ENCODE peak calls at places on chromosomes 3 and 15, in four cellular contexts. L is activated T-helper 9 cell treated with anti-CD3 and anti-CD28 coated beads, Interleukin-2, amount 50 U/mL, for 16 hours; Z is tibial artery; X is NCI-H1417. C is an unnamed sample.
A peak's percentile ranks its signal among the peaks of the same experiment; 100 is the strongest.

GRCh38 chr3:70716832-70717231 is 404.4 kb upstream of the MDFIC2 start:
- DNase-seq in L (no peak), X (peak; percentile 2), Z (no peak), C (no peak)

GRCh38 chr3:42894693-42895092 is 11.2 kb upstream of the ZNF662 start:
- DNase-seq in L (no peak), Z (no peak), X (no peak), C (no peak)

GRCh38 chr3:18194431-18194830 is 230.7 kb downstream of the SATB1 start:
- DNase-seq in X (no peak), L (no peak), Z (no peak), C (no peak)

GRCh38 chr3:48275292-48276027 is 34.6 kb downstream of the ZNF589 start:
- DNase-seq in Z (no peak), X (no peak), L (no peak), C (no peak)

GRCh38 chr15:88844749-88845386 is 41.6 kb downstream of the ACAN start:
- DNase-seq in X (no peak), L (no peak), Z (no peak), C (no peak)

GRCh38 chr3:38613426-38613825 is 36.1 kb downstream of the SCN5A start:
- DNase-seq in Z (peak; percentile 24), L (no peak), X (no peak), C (no peak)

GRCh38 chr3:55185380-55185779 is 257.5 kb upstream of the LRTM1 start:
- DNase-seq in L (no peak), Z (no peak), X (peak; percentile 52), C (no peak)

GRCh38 chr3:88061749-88062148 is 2.7 kb downstream of the ZNF654 start:
- DNase-seq in L (no peak), Z (no peak), X (no peak), C (no peak)

GRCh38 chr15:49145651-49146609 is 9.5 kb downstream of the COPS2 start:
- DNase-seq in X (peak; percentile 45), Z (no peak), L (no peak), C (no peak)

GRCh38 chr3:48440590-48440958 is 517 bp downstream of the TMA7 start:
- DNase-seq in L (no peak), Z (no peak), X (peak; percentile 53), C (no peak)

GRCh38 chr15:67040277-67040676 is 25.1 kb upstream of the SMAD3 start:
- DNase-seq in L (no peak), X (no peak), Z (no peak), C (no peak)

GRCh38 chr3:109921509-109921908 is 584.2 kb upstream of the DPPA4 start:
- DNase-seq in L (no peak), X (peak; percentile 4), Z (no peak), C (no peak)

GRCh38 chr3:194046995-194047681 is 88.8 kb upstream of the HES1 start:
- DNase-seq in Z (no peak), L (no peak), X (peak; percentile 80), C (no peak)

GRCh38 chr15:100732359-100733055 is 130.1 kb downstream of the ASB7 start:
- DNase-seq in L (no peak), X (no peak), Z (no peak), C (no peak)

GRCh38 chr3:55879901-55880331 is 392.8 kb upstream of the WNT5A start:
- DNase-seq in L (no peak), Z (no peak), X (no peak), C (no peak)

GRCh38 chr3:32045091-32045964 is 61.1 kb upstream of the GPD1L start:
- DNase-seq in Z (no peak), X (peak; percentile 51), L (no peak), C (peak; percentile 61)

GRCh38 chr15:86591994-86592746 is 512.5 kb downstream of the AGBL1 start:
- DNase-seq in Z (peak; percentile 67), L (no peak), X (no peak), C (no peak)

GRCh38 chr15:100714749-100715342 is 112.5 kb downstream of the ASB7 start:
- DNase-seq in X (peak; percentile 79), L (no peak), Z (no peak), C (no peak)

GRCh38 chr3:171791695-171792082 is 18.6 kb downstream of the PLD1 start:
- DNase-seq in X (no peak), L (no peak), Z (no peak), C (no peak)

GRCh38 chr15:80773122-80773551 is 6.0 kb upstream of the CEMIP start:
- DNase-seq in Z (no peak), X (peak; percentile 89), L (no peak), C (peak; percentile 53)

GRCh38 chr3:126515066-126515706 is 2.4 kb downstream of the UROC1 start:
- DNase-seq in L (no peak), Z (no peak), X (peak; percentile 56), C (no peak)

GRCh38 chr3:52798978-52799476 is 4.4 kb downstream of the ITIH3 start:
- DNase-seq in X (no peak), L (no peak), Z (no peak), C (peak; percentile 26)

GRCh38 chr15:28888302-28888894 is 2.6 kb downstream of the APBA2 start:
- DNase-seq in Z (no peak), L (no peak), X (no peak), C (no peak)

GRCh38 chr15:62850791-62851291 is 191.7 kb upstream of the TPM1 start:
- DNase-seq in L (no peak), X (no peak), Z (no peak), C (no peak)

GRCh38 chr3:112776000-112776399 is 70.7 kb downstream of the CD200R1L start:
- DNase-seq in L (no peak), Z (no peak), X (no peak), C (peak; percentile 91)

GRCh38 chr15:22980189-22981136 is at the start of gene CYFIP1:
- DNase-seq in X (peak; percentile 70), Z (peak; percentile 95), L (no peak), C (peak; percentile 34)

GRCh38 chr3:23665741-23666140 is 140.0 kb upstream of the UBE2E1 start:
- DNase-seq in X (no peak), L (no peak), Z (no peak), C (no peak)

GRCh38 chr3:155131104-155131503 is 51.0 kb downstream of the MME start:
- DNase-seq in L (no peak), X (no peak), Z (no peak), C (peak; percentile 97)

GRCh38 chr3:147419062-147419701 is 10.0 kb downstream of the ZIC1 start:
- DNase-seq in L (no peak), Z (no peak), X (no peak), C (no peak)

GRCh38 chr3:112818289-112818688 is 28.4 kb downstream of the CD200R1L start:
- DNase-seq in L (no peak), X (no peak), Z (no peak), C (no peak)

GRCh38 chr3:184552296-184552695 is 9.3 kb upstream of the EPHB3 start:
- DNase-seq in Z (no peak), X (no peak), L (no peak), C (no peak)

GRCh38 chr3:39541917-39542329 is 74.4 kb downstream of the MOBP start:
- DNase-seq in L (no peak), X (peak; percentile 50), Z (no peak), C (no peak)

GRCh38 chr15:63630036-63630751 is 33.0 kb downstream of the FBXL22 start:
- DNase-seq in Z (no peak), X (no peak), L (no peak), C (no peak)

GRCh38 chr3:30183421-30183820 is 423.0 kb upstream of the TGFBR2 start:
- DNase-seq in Z (no peak), L (no peak), X (no peak), C (no peak)

GRCh38 chr15:56959318-56959648 is 40.8 kb downstream of the TCF12 start:
- DNase-seq in L (no peak), Z (no peak), X (no peak), C (no peak)

GRCh38 chr15:95304116-95304873 is 1026.2 kb upstream of the NR2F2 start:
- DNase-seq in Z (no peak), L (no peak), X (peak; percentile 26), C (no peak)

C was measured in epithelial cell of prostate.